ENCODE peak calls at places on chromosomes 13 and 19, in nine cellular contexts. Z is heart right ventricle, X is breast epithelium, I is heart left ventricle, U is fibroblast of pulmonary artery, B is PC-3, D is pancreas, F is AG04450, V is uterus. E is an unnamed sample.

GRCh38 chr19:4754248-4754647 is 30.6 kb upstream of the DPP9 start:
- DNase-seq in Z (no peak), X (no peak), I (no peak), U (peak; percentile 22), B (no peak), D (no peak), F (no peak), V (no peak), E (peak; percentile 10)

GRCh38 chr19:963401-964022 is 20.6 kb upstream of the WDR18 start:
- DNase-seq in Z (no peak), X (no peak), I (no peak), U (no peak), B (no peak), D (no peak), F (no peak), V (no peak), E (no peak)

GRCh38 chr13:44779085-44779484 is 203.0 kb upstream of the TSC22D1 start:
- DNase-seq in Z (no peak), X (no peak), I (no peak), U (no peak), B (no peak), D (no peak), F (no peak), V (no peak), E (no peak)

GRCh38 chr19:34408421-34408820 is 4.2 kb downstream of the PDCD2L start:
- DNase-seq in Z (no peak), X (no peak), I (no peak), U (no peak), B (no peak), D (no peak), F (no peak), V (no peak), E (no peak)

GRCh38 chr19:38387550-38388309 is at the start of gene GGN:
- DNase-seq in Z (peak; percentile 75), X (peak; percentile 92), I (peak; percentile 74), U (peak; percentile 97), B (peak; percentile 87), D (peak; percentile 84), F (peak; percentile 87), V (peak; percentile 72), E (peak; percentile 90)

GRCh38 chr13:20064128-20064527 is 96.7 kb downstream of the GJA3 start:
- DNase-seq in Z (no peak), X (no peak), I (no peak), U (peak; percentile 51), B (no peak), D (no peak), F (peak; percentile 18), V (no peak), E (peak; percentile 4)

GRCh38 chr19:10095622-10095947 is 6.9 kb downstream of the ANGPTL6 start:
- DNase-seq in Z (no peak), X (no peak), I (no peak), U (no peak), B (no peak), D (no peak), F (no peak), V (no peak), E (no peak)

GRCh38 chr13:111877906-111878305 is 189.0 kb upstream of the SOX1 start:
- DNase-seq in Z (no peak), X (no peak), I (no peak), U (no peak), B (no peak), D (no peak), F (no peak), V (no peak), E (no peak)

GRCh38 chr13:19597523-19597922 is 35.9 kb upstream of the MPHOSPH8 start:
- DNase-seq in Z (no peak), X (no peak), I (no peak), U (no peak), B (peak; percentile 94), D (no peak), F (peak; percentile 42), V (no peak), E (peak; percentile 83)

GRCh38 chr19:45137179-45137761 is 23.5 kb downstream of the NKPD1 start:
- DNase-seq in Z (peak; percentile 61), X (no peak), I (peak; percentile 68), U (no peak), B (no peak), D (no peak), F (no peak), V (no peak), E (no peak)

GRCh38 chr13:27919299-27919933 is 384 bp upstream of the PDX1 start:
- DNase-seq in Z (no peak), X (no peak), I (no peak), U (no peak), B (no peak), D (no peak), F (no peak), V (no peak), E (no peak)

GRCh38 chr13:41614671-41615519 is 157.5 kb downstream of the RGCC start:
- DNase-seq in Z (no peak), X (no peak), I (no peak), U (peak; percentile 69), B (peak; percentile 12), D (no peak), F (no peak), V (peak; percentile 57), E (peak; percentile 27)

DNA sequence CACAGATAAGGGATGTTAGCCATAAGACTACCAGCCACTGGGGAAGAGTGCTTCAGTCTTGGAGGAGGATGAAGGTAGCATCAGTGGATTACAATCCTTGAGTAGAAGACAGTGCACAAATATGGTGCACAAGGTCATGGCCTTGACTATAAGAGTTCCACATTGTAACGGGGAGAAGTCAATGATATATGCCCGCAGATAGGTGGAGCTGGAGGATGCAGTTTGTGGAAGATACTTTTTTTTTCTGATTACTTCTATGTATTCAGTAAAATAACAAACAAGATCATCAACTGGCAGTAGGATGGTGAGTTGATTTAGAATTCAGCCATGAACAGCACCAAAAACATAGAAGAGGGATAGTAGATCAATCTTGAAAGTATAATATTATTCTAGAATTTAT is 926.8 kb upstream of the MIR17HG start:
- DNase-seq in Z (no peak), X (no peak), I (no peak), U (peak; percentile 15), B (peak; percentile 22), D (no peak), F (no peak), V (no peak), E (no peak)
- TF ChIP-seq CTCF in Z (no peak), X (no peak), I (no peak), U (peak; percentile 12), B (peak; percentile 54), D (no peak), F (peak; percentile 27), V (no peak), E (peak; percentile 58)

DNA sequence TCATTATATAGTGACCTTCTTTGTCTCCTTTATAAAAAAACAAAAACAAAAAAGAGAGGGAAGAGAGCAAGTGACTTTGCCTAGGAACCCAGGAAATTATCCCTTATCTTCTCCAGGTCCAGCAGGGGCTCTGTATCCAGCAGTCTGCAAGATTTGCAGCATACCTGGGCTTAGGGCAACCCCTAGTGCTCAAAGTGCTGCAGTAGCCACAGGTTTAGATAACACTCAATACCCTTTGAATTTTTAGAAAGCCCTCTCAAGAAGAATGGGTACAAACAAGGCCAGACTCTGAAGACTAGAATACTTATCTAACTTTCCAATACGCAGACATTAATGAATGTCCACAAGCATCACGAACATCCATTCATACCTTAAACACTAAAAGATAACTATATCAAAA is 43.2 kb downstream of the CCNA1 start:
- DNase-seq in Z (no peak), X (no peak), I (no peak), U (peak; percentile 44), B (peak; percentile 58), D (no peak), F (no peak), V (no peak), E (no peak)
- TF ChIP-seq CTCF in Z (no peak), X (no peak), I (no peak), U (peak; percentile 38), B (peak; percentile 63), D (no peak), F (no peak), V (no peak), E (no peak)

GRCh38 chr13:51846756-51847155 is 1.8 kb upstream of the TMEM272 start:
- DNase-seq in Z (no peak), X (no peak), I (no peak), U (no peak), B (peak; percentile 43), D (no peak), F (no peak), V (no peak), E (no peak)

GRCh38 chr13:51848674-51849073 is 3.7 kb upstream of the TMEM272 start:
- DNase-seq in Z (no peak), X (no peak), I (no peak), U (peak; percentile 46), B (peak; percentile 74), D (no peak), F (no peak), V (no peak), E (peak; percentile 47)

GRCh38 chr13:51845574-51846318 is 769 bp upstream of the TMEM272 start:
- DNase-seq in Z (no peak), X (no peak), I (no peak), U (no peak), B (no peak), D (no peak), F (no peak), V (no peak), E (no peak)

GRCh38 chr13:51844862-51845573 is at the start of gene TMEM272:
- DNase-seq in Z (peak; percentile 61), X (no peak), I (no peak), U (peak; percentile 45), B (peak; percentile 34), D (peak; percentile 72), F (no peak), V (peak; percentile 71), E (no peak)

DNA sequence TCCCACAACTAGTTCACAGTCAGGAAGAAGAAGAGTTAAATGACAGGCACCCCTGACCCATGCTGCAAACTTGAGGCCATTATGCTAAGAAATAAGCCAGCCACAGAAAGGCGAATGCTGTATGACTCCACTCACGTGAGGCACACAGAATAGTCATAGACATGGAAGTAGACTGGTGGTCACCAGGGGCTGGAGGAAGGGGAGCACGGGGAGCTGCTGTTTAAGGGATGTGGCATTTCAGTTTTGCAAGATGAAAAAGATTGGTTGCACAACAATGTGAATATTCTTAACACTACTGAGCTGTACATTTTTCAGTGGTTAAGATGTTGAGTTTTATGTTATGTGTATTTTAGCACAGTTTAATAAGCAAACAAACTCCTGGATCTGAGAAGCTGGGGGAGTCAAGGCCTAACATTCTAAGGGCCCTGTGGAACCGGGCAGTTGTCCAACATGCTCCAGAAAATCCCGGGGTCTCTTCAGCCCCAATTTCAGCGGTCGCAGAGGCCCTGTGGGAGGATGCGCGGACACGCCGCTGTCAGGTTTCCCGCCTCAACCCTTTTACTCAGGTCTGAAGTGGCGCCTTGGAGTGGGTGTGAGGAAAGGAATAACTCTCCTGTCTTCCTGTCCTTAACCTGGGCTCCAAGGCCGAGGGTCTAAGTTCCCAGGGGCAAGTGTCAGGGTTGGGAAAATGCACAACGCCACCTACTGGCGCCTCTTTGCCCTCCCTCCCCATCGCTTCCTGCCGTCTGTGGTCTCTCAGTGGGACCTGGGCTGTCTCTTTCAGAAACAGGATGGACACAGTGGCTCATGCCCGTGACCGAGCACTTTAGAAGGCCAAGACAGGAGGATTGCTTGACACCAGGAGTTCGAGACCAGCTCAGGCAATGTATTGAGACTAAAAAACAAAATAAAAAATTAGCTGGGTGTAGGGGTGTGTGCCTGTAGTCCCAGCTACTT is 4.4 kb upstream of the TMEM272 start:
- DNase-seq in Z (no peak), X (no peak), I (no peak), U (peak; percentile 20), B (peak; percentile 10), D (no peak), F (no peak), V (no peak), E (no peak)
- TF ChIP-seq CTCF in Z (peak; percentile 61), X (no peak), I (no peak), U (peak; percentile 58), B (peak; percentile 65), D (no peak), F (peak; percentile 40), V (peak; percentile 6), E (peak; percentile 82)

GRCh38 chr19:11198175-11198534 is 810 bp upstream of the KANK2 start:
- DNase-seq in Z (no peak), X (no peak), I (no peak), U (no peak), B (no peak), D (no peak), F (no peak), V (no peak), E (no peak)
- TF ChIP-seq CTCF in Z (no peak), X (no peak), I (no peak), U (no peak), B (no peak), D (no peak), F (no peak), V (no peak), E (no peak)